ENCODE peak calls at places on chromosomes 6 and 20, in nine cellular contexts. B is NCI-H345; F is GM23338; E is activated CD8-positive, alpha-beta memory T cell treated with anti-CD3 and anti-CD28 coated beads for 1 hour; G is stimulated activated CD4-positive, alpha-beta T cell treated with anti-CD3 and anti-CD28 coated beads, Interleukin-15, amount 100 ng/mL, for 24 hours; X is body of pancreas; O is PC-3; S is NCI-H1105; M is NCI-H524 treated with DMSO at 0.1 percent for 48 hours. P is an unnamed sample.

GRCh38 chr20:31751126-31751525 is 12.0 kb downstream of the TPX2 start:
- DNase-seq in F (no peak), B (no peak), S (no peak), O (no peak), G (no peak), E (no peak), M (no peak), X (no peak), P (peak)

GRCh38 chr6:132167966-132168365 is 216.8 kb upstream of the CCN2 start:
- DNase-seq in X (no peak), E (no peak), O (peak), B (no peak), F (no peak), G (no peak), M (no peak), S (no peak), P (no peak)

GRCh38 chr6:135922170-135922569 is 70.7 kb downstream of the PDE7B start:
- DNase-seq in S (no peak), E (no peak), B (no peak), G (no peak), M (no peak), F (peak), O (peak), X (peak), P (peak)

GRCh38 chr6:89047473-89047872 is 33.1 kb upstream of the PNRC1 start:
- DNase-seq in E (no peak), S (no peak), F (no peak), O (peak), G (no peak), X (no peak), B (no peak), M (no peak), P (no peak)

GRCh38 chr6:19841181-19841580 is 4.0 kb downstream of the ID4 start:
- DNase-seq in O (no peak), B (peak), E (no peak), X (no peak), F (no peak), M (no peak), G (no peak), S (no peak), P (no peak)

GRCh38 chr6:106098383-106099234 is 12.5 kb downstream of the PRDM1 start:
- DNase-seq in M (no peak), X (peak), E (peak), S (peak), O (peak), G (peak), F (peak), B (no peak), P (no peak)

GRCh38 chr6:20791932-20792331 is 257.7 kb downstream of the CDKAL1 start:
- DNase-seq in G (no peak), O (no peak), S (no peak), X (no peak), M (no peak), E (no peak), B (peak), F (no peak), P (no peak)

GRCh38 chr6:159169557-159170332 is 545 bp downstream of the FNDC1 start:
- DNase-seq in S (peak), F (peak), G (peak), M (peak), X (no peak), B (peak), E (no peak), O (no peak), P (no peak)

GRCh38 chr6:106885659-106886058 is 88.9 kb downstream of the CD24 start:
- DNase-seq in S (peak), O (no peak), F (peak), M (no peak), B (peak), E (no peak), X (no peak), G (no peak), P (no peak)